ENCODE peak calls at places on chromosomes 16 and 17, in six cellular contexts. A is MM.1S, I is OCI-LY7, G is bronchial epithelial cell, V is suprapubic skin, H is neural progenitor cell. F is an unnamed sample.

GRCh38 chr17:79995691-79996090 is 40.0 kb downstream of the TBC1D16 start:
- DNase-seq in V (no peak), A (no peak), I (no peak), H (no peak), G (peak), F (no peak)

GRCh38 chr17:78478757-78479297 is 98.4 kb downstream of the DNAH17 start:
- DNase-seq in G (no peak), V (no peak), A (no peak), H (no peak), I (no peak), F (no peak)

GRCh38 chr16:56161658-56162057 is 29.6 kb upstream of the GNAO1 start:
- DNase-seq in V (no peak), A (no peak), G (no peak), I (no peak), H (no peak), F (no peak)

GRCh38 chr16:3029499-3030127 is 5.8 kb downstream of the THOC6 start:
- DNase-seq in I (no peak), A (no peak), G (peak), V (no peak), H (no peak), F (no peak)

GRCh38 chr17:40605301-40605700 is 40.0 kb upstream of the CCR7 start:
- DNase-seq in V (no peak), G (no peak), A (no peak), H (no peak), I (no peak), F (no peak)

GRCh38 chr17:33292981-33293867 is at the start of gene ASIC2:
- DNase-seq in A (no peak), V (no peak), H (peak), I (no peak), G (peak), F (no peak)

GRCh38 chr17:16258916-16259315 is 41.9 kb downstream of the PIGL start:
- DNase-seq in V (no peak), I (no peak), A (no peak), H (no peak), G (no peak), F (no peak)

GRCh38 chr17:79607941-79608728 is 2.7 kb downstream of the RBFOX3 start:
- DNase-seq in V (no peak), H (peak), G (no peak), I (no peak), A (no peak), F (no peak)

GRCh38 chr17:27155866-27156265 is 138.0 kb upstream of the WSB1 start:
- DNase-seq in V (peak), I (no peak), A (no peak), G (no peak), H (no peak), F (no peak)

GRCh38 chr17:74464730-74465377 is 1.6 kb upstream of the CD300A start:
- DNase-seq in V (no peak), I (no peak), H (no peak), A (no peak), G (peak), F (no peak)

GRCh38 chr17:74465378-74466110 is 890 bp upstream of the CD300A start:
- DNase-seq in I (no peak), V (no peak), G (no peak), A (no peak), H (no peak), F (no peak)

GRCh38 chr17:74467221-74467951 is 952 bp downstream of the CD300A start:
- DNase-seq in A (peak), H (peak), G (no peak), V (no peak), I (peak), F (no peak)

GRCh38 chr17:74466785-74467158 is 338 bp downstream of the CD300A start:
- DNase-seq in A (no peak), V (no peak), I (no peak), G (no peak), H (no peak), F (no peak)

DNA sequence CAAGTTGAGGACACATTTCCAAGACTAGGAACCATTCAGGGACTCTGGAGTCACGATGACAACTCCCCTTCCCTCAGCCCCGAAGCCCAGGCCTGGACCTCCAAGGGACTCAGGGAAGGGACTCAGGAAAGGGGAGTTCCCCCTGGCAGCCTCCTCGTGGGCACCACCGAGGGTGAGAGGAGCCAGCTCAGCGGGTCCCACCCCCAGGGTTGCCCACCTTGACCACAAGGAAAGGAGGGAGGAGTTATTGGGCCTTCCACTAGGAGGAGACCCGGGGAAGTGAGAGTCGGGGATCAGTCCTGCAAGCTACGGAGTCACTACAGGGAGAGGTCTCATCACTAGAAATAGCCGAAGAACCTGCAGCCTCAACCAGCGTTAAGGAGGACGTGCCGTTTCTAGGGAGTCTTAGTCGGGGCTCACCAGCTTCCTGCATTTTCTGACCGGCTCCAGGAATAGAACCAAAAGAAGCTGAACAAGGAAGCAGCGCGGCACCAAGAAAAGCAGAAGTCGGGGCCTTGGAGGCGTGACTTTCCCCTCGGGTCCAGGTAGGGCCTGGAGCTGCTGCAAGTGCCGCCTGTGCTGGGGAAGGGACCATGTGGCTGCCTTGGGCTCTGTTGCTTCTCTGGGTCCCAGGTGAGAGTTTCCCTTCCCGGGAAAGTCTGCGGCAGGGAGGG is at the start of gene CD300A:
- DNase-seq in G (no peak), A (no peak), H (no peak), V (no peak), I (peak), F (no peak)
- H3K4me3 ChIP-seq in G (no peak), A (peak), H (no peak), V (peak), I (peak), F (no peak)

GRCh38 chr16:83338138-83338537 is 469.6 kb upstream of the HSBP1 start:
- DNase-seq in A (no peak), I (no peak), H (no peak), G (no peak), V (no peak), F (no peak)
- H3K4me3 ChIP-seq in A (no peak), I (no peak), H (no peak), G (no peak), V (no peak), F (no peak)

GRCh38 chr17:42111265-42111636 is 1.3 kb downstream of the DHX58 start:
- DNase-seq in V (no peak), I (no peak), A (no peak), H (no peak), G (no peak), F (no peak)

GRCh38 chr17:42113293-42114069 is 967 bp upstream of the DHX58 start:
- DNase-seq in V (no peak), H (no peak), A (no peak), I (no peak), G (no peak), F (no peak)

GRCh38 chr17:42111901-42112551 is 488 bp downstream of the DHX58 start:
- DNase-seq in G (peak), I (no peak), V (no peak), H (no peak), A (no peak), F (no peak)

GRCh38 chr17:42114118-42114517 is 1.6 kb upstream of the DHX58 start:
- DNase-seq in V (no peak), H (no peak), G (no peak), A (no peak), I (no peak), F (no peak)

GRCh38 chr17:42112552-42113176 is at the start of gene DHX58:
- DNase-seq in A (peak), G (peak), H (no peak), V (no peak), I (peak), F (peak)
- H3K4me3 ChIP-seq in A (peak), G (peak), H (no peak), V (peak), I (peak), F (peak)

DNA sequence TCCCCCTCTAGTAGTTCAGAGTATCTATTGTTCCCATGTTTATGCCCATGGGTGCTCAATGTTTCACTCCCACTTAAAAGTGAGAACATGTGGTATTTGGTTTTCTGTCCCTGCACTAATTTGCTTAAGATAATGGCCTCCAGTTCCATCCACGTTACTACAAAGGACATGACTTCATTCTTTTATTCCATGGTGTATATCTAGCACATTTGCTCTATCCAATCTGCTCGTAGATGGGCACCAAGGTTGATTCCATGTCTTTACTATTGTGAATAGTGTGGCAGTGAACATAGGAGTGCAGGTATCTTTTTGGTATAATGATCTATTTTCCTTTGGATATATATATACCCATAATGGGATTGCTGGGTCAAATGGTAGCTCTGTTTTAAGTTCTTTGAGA is 169.2 kb upstream of the TBX2 start:
- DNase-seq in G (no peak), H (no peak), A (no peak), I (no peak), V (no peak), F (no peak)
- H3K4me3 ChIP-seq in G (no peak), H (no peak), A (no peak), I (no peak), V (no peak), F (no peak)

GRCh38 chr17:55794681-55795080 is 43.8 kb downstream of the PCTP start:
- DNase-seq in A (no peak), G (no peak), H (no peak), V (no peak), I (no peak), F (no peak)

GRCh38 chr17:55795098-55795497 is 44.2 kb downstream of the PCTP start:
- DNase-seq in V (no peak), A (no peak), G (no peak), H (no peak), I (no peak), F (no peak)

GRCh38 chr17:55793272-55793671 is 42.4 kb downstream of the PCTP start:
- DNase-seq in G (no peak), A (no peak), V (no peak), H (no peak), I (no peak), F (no peak)
- H3K4me3 ChIP-seq in G (no peak), A (no peak), V (no peak), H (no peak), I (no peak), F (no peak)

GRCh38 chr17:8080799-8081219 is 6.7 kb downstream of the ALOX12B start:
- DNase-seq in I (no peak), G (no peak), V (no peak), A (no peak), H (no peak), F (no peak)
- H3K4me3 ChIP-seq in I (peak), G (no peak), V (no peak), A (no peak), H (no peak), F (no peak)

GRCh38 chr16:73230651-73231050 is 182.7 kb upstream of the ZFHX3 start:
- DNase-seq in I (no peak), G (no peak), H (no peak), A (no peak), V (no peak), F (no peak)

GRCh38 chr16:73231379-73231778 is 183.5 kb upstream of the ZFHX3 start:
- DNase-seq in G (no peak), I (no peak), A (no peak), V (no peak), H (no peak), F (no peak)

GRCh38 chr16:73232555-73233422 is 184.9 kb upstream of the ZFHX3 start:
- DNase-seq in I (no peak), A (no peak), V (no peak), G (no peak), H (no peak), F (no peak)

GRCh38 chr16:73233423-73233762 is 185.5 kb upstream of the ZFHX3 start:
- DNase-seq in H (no peak), G (no peak), I (no peak), A (no peak), V (no peak), F (no peak)

GRCh38 chr16:73231969-73232554 is 184.1 kb upstream of the ZFHX3 start:
- DNase-seq in I (no peak), G (no peak), V (no peak), H (no peak), A (no peak), F (no peak)
- H3K4me3 ChIP-seq in I (no peak), G (no peak), V (no peak), H (no peak), A (no peak), F (no peak)

F was measured in Jurkat, Clone E6-1.